ENCODE peak calls at places on chromosomes 3 and 15, in six cellular contexts. N, M, E, P, W and O are unnamed samples.

GRCh38 chr15:58159827-58160386 is 21.7 kb downstream of the AQP9 start:
- DNase-seq in N (no peak), M (no peak), E (no peak), P (no peak), W (no peak), O (no peak)

GRCh38 chr3:171862993-171863521 is 19.9 kb downstream of the TMEM212 start:
- DNase-seq in N (no peak), M (no peak), E (no peak), P (no peak), W (no peak), O (no peak)

GRCh38 chr3:149657796-149658443 is at the start of gene WWTR1:
- DNase-seq in N (peak; percentile 95), M (peak; percentile 96), E (peak; percentile 94), P (peak; percentile 94), W (peak; percentile 23), O (no peak)

GRCh38 chr15:43225201-43225949 is 4.6 kb upstream of the EPB42 start:
- DNase-seq in N (no peak), M (peak; percentile 58), E (peak; percentile 67), P (peak; percentile 81), W (peak; percentile 53), O (no peak)

GRCh38 chr3:50267280-50267913 is 1.6 kb upstream of the SEMA3B start:
- DNase-seq in N (peak; percentile 55), M (no peak), E (peak; percentile 62), P (peak; percentile 60), W (no peak), O (no peak)

GRCh38 chr3:69541823-69542264 is 156.0 kb upstream of the FRMD4B start:
- DNase-seq in N (peak; percentile 66), M (peak; percentile 60), E (peak; percentile 50), P (peak; percentile 2), W (no peak), O (no peak)

GRCh38 chr15:87089551-87089950 is 1009.9 kb downstream of the AGBL1 start:
- DNase-seq in N (no peak), M (peak; percentile 9), E (no peak), P (no peak), W (no peak), O (no peak)

GRCh38 chr3:10366681-10367101 is 45.8 kb upstream of the SEC13 start:
- DNase-seq in N (peak; percentile 83), M (peak; percentile 92), E (no peak), P (peak; percentile 98), W (no peak), O (no peak)

GRCh38 chr3:195249858-195250464 is 21.0 kb downstream of the XXYLT1 start:
- DNase-seq in N (no peak), M (no peak), E (no peak), P (no peak), W (no peak), O (peak; percentile 58)

GRCh38 chr3:177041021-177041729 is 156.1 kb downstream of the TBL1XR1 start:
- DNase-seq in N (no peak), M (no peak), E (peak; percentile 15), P (peak; percentile 39), W (no peak), O (no peak)

GRCh38 chr3:134592806-134593205 is 58.0 kb downstream of the KY start:
- DNase-seq in N (no peak), M (no peak), E (no peak), P (no peak), W (no peak), O (peak; percentile 65)

GRCh38 chr3:38549486-38549885 is 53.3 kb downstream of the EXOG start:
- DNase-seq in N (no peak), M (no peak), E (no peak), P (no peak), W (no peak), O (peak; percentile 67)

GRCh38 chr3:75951941-75952340 is 166.6 kb upstream of the ZNF717 start:
- DNase-seq in N (no peak), M (no peak), E (no peak), P (peak; percentile 5), W (no peak), O (no peak)

DNA sequence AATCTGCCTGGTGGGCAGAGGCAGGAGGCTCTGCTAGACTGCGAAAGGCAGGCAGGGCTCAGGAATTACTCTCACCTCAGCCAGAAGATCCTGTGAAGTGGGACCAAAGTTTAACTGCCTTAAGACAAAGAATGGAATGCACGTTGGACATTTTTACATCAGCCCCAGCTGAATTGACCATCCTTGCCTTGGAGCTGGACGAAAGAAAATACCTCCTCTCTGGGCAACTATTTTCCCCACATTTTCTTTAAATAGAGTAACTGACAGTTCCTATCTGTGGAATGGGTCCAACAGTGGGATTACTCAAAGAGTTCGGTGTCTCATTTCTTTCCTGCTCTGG is 28.7 kb downstream of the ARID3B start:
- DNase-seq in N (no peak), M (no peak), E (no peak), P (no peak), W (no peak), O (no peak)
- H3K27ac ChIP-seq in N (no peak overlapping the region), M (no peak overlapping the region), E (peak overlapping the region; percentile 92), P (no peak overlapping the region), W (no peak overlapping the region), O (no peak overlapping the region)

GRCh38 chr15:45375836-45376235 is 2.5 kb downstream of the GATM start:
- DNase-seq in N (no peak), M (no peak), E (no peak), P (no peak), W (no peak), O (no peak)
- H3K4me1 ChIP-seq in N (no peaks in the 10 kb centered on the region), M (peaks cover 15% of the 10 kb centered on the region), E (peaks cover 9% of the 10 kb centered on the region), P (no peaks in the 10 kb centered on the region), W (peaks cover 17% of the 10 kb centered on the region), O (peaks cover 6% of the 10 kb centered on the region)

DNA sequence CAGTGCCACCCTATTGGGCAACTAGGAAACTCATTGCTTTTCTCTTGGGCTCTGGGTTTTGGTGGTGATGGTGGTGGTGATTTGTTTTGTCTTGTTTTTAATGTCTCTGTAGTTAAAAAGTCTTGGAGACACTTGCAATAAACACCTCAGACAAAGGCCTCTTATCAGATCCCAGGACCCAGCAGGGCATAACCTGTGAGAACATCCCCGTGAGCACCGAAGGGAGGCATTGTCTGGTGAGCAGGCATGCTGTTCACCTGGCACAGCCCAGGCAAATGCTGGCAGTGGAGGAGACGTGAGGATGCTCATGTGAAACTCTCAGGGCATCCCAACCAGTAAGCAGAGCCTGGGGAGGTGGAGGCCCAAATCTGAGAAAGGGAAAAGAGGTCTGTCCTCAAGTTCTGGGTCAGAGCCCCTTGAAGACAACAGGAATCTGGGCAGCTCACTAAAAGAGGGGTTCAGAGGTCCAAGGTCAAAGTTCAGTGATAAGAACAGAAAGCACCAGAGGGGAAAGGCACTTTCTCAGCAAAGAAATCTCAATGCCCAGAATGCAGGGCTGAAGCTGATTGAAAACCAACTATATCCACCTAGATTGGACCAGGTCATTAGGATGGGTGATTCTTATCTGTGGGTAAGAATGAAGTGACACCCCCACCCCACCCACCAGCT is 27.7 kb downstream of the C2CD4B start:
- DNase-seq in N (no peak), M (no peak), E (no peak), P (no peak), W (no peak), O (no peak)
- H3K27ac ChIP-seq in N (peak overlapping the region; percentile 6), M (no peak overlapping the region), E (no peak overlapping the region), P (no peak overlapping the region), W (no peak overlapping the region), O (no peak overlapping the region)

DNA sequence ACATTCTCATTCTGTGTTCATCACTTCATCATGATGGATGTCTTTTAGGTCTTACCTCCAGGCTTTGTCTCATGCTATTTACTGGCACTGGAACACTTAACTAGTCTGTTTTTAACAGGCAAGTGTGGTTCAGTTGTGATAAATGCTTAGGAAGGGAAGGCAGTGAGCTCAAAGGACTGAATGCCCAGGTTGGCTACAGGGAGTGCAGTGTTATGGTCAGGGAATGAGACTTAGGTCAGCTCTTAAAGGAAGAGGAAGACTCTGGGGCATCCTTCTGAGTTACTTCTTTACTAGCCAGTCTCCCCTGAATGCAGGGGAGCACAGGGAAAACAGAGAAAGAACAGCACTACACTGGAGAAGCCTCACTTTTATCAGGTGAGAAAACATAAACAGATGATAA is 72.6 kb downstream of the TGFBR2 start:
- DNase-seq in N (no peak), M (no peak), E (no peak), P (no peak), W (no peak), O (no peak)
- H3K4me1 ChIP-seq in N (peaks cover 26% of the 10 kb centered on the region), M (peaks cover 15% of the 10 kb centered on the region), E (no peaks in the 10 kb centered on the region), P (peaks cover 30% of the 10 kb centered on the region), W (peaks cover 86% of the 10 kb centered on the region), O (peaks cover 91% of the 10 kb centered on the region)

DNA sequence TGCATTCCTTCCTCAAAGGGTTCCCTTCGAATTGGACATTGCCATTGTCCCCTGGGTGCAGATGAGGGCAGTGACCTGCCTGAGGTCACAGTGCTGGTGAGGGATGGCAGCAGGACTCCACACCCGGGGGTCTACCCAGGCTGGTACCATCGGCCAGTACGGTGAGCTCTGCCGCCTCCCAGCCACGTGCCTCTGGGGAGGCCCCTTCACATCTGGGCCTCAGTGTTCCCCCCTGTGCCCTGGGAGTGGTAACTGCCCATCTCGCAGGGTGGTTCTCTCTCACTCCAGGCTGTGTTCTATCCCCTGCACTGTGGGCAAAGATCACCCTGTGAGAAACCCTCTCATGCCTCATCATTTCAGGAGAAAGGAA is 99.4 kb upstream of the IQSEC1 start:
- DNase-seq in N (no peak), M (no peak), E (no peak), P (no peak), W (no peak), O (no peak)
- H3K27ac ChIP-seq in N (no peak overlapping the region), M (no peak overlapping the region), E (no peak overlapping the region), P (no peak overlapping the region), W (no peak overlapping the region), O (no peak overlapping the region)

GRCh38 chr15:67090297-67091072 is 25.1 kb downstream of the SMAD3 start:
- DNase-seq in N (no peak), M (no peak), E (no peak), P (peak; percentile 37), W (no peak), O (no peak)
- H3K4me1 ChIP-seq in N (peaks cover 86% of the 10 kb centered on the region), M (peaks cover 49% of the 10 kb centered on the region), E (peaks cover 76% of the 10 kb centered on the region), P (peaks cover 47% of the 10 kb centered on the region), W (peaks cover 38% of the 10 kb centered on the region), O (peaks cover 91% of the 10 kb centered on the region)

GRCh38 chr3:28868897-28869296 is 412.0 kb upstream of the RBMS3 start:
- DNase-seq in N (no peak), M (no peak), E (no peak), P (no peak), W (no peak), O (no peak)
- H3K27ac ChIP-seq in N (no peak overlapping the region), M (no peak overlapping the region), E (no peak overlapping the region), P (no peak overlapping the region), W (no peak overlapping the region), O (no peak overlapping the region)

DNA sequence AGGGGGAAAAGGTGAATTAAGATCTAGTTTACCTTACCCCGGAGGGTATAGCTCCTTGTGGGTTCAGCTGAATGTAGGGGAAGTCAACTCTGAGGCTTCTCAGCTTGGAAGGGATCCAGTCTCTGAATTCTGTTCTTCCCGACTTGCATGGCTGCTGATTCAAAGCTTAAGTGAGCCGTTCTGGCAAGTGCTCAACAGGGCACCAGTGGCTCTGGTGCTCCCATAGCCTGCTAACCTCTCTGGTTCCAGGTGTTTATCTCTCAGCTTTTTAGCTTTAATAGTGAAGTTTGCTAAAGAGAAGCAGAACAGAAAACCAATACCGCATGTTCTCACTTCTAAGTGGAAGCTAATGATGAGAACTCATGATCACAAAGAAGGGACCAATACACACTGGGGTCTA is 46.3 kb upstream of the RBP1 start:
- DNase-seq in N (no peak), M (peak; percentile 16), E (no peak), P (no peak), W (no peak), O (no peak)
- H3K4me1 ChIP-seq in N (peaks cover 6% of the 10 kb centered on the region), M (no peaks in the 10 kb centered on the region), E (no peaks in the 10 kb centered on the region), P (no peaks in the 10 kb centered on the region), W (no peaks in the 10 kb centered on the region), O (no peaks in the 10 kb centered on the region)